ENCODE peak calls at places on chromosomes 6 and 20, in six cellular contexts. Z is GM06990, A is A549, F is AG04450, Q is heart right ventricle, C is lower lobe of right lung. Y is an unnamed sample.

GRCh38 chr20:57005146-57005933 is 261.1 kb downstream of the BMP7 start:
- DNase-seq in Z (no peak), A (no peak), F (no peak), Q (no peak), C (no peak), Y (no peak)

GRCh38 chr6:7201732-7202541 is 94.2 kb downstream of the RREB1 start:
- DNase-seq in Z (peak; percentile 83), A (no peak), F (no peak), Q (peak; percentile 53), C (peak; percentile 90), Y (no peak)

GRCh38 chr6:109008537-109008950 is 86.1 kb downstream of the SESN1 start:
- DNase-seq in Z (peak; percentile 5), A (no peak), F (no peak), Q (no peak), C (no peak), Y (no peak)

GRCh38 chr6:37554480-37554819 is 54.8 kb upstream of the CCDC167 start:
- DNase-seq in Z (no peak), A (no peak), F (no peak), Q (no peak), C (no peak), Y (peak; percentile 25)

GRCh38 chr6:110064744-110065524 is 86.8 kb downstream of the GPR6 start:
- DNase-seq in Z (no peak), A (no peak), F (no peak), Q (no peak), C (no peak), Y (no peak)

GRCh38 chr6:38714239-38715015 is 684 bp upstream of the DNAH8 start:
- DNase-seq in Z (no peak), A (no peak), F (no peak), Q (no peak), C (no peak), Y (no peak)

GRCh38 chr6:88517737-88518136 is 351.6 kb upstream of the CNR1 start:
- DNase-seq in Z (no peak), A (no peak), F (no peak), Q (no peak), C (no peak), Y (no peak)

GRCh38 chr20:8435251-8436035 is 303.4 kb downstream of the PLCB1 start:
- DNase-seq in Z (no peak), A (no peak), F (no peak), Q (no peak), C (no peak), Y (no peak)

GRCh38 chr20:49597825-49598395 is 30.0 kb upstream of the PTGIS start:
- DNase-seq in Z (no peak), A (no peak), F (no peak), Q (no peak), C (peak; percentile 12), Y (no peak)

GRCh38 chr6:24689964-24690363 is 23.1 kb downstream of the ACOT13 start:
- DNase-seq in Z (no peak), A (no peak), F (no peak), Q (no peak), C (no peak), Y (no peak)

GRCh38 chr6:40894962-40895799 is 143.8 kb downstream of the UNC5CL start:
- DNase-seq in Z (no peak), A (peak; percentile 50), F (peak; percentile 18), Q (peak; percentile 56), C (peak; percentile 65), Y (no peak)

GRCh38 chr20:58169441-58169840 is 59.0 kb downstream of the ANKRD60 start:
- DNase-seq in Z (no peak), A (no peak), F (no peak), Q (no peak), C (no peak), Y (no peak)

GRCh38 chr6:26322645-26323482 is 42.1 kb upstream of the BTN3A2 start:
- DNase-seq in Z (peak; percentile 81), A (no peak), F (no peak), Q (no peak), C (no peak), Y (peak; percentile 46)

GRCh38 chr6:37160922-37161778 is 8.8 kb upstream of the PIM1 start:
- DNase-seq in Z (peak; percentile 62), A (no peak), F (no peak), Q (no peak), C (no peak), Y (no peak)

GRCh38 chr6:118100763-118101162 is 193.7 kb downstream of the SLC35F1 start:
- DNase-seq in Z (no peak), A (no peak), F (no peak), Q (no peak), C (no peak), Y (no peak)

GRCh38 chr6:7222197-7222596 is 90.8 kb downstream of the SSR1 start:
- DNase-seq in Z (no peak), A (no peak), F (no peak), Q (no peak), C (no peak), Y (no peak)

GRCh38 chr6:111215134-111215533 is 127.8 kb downstream of the SLC16A10 start:
- DNase-seq in Z (no peak), A (no peak), F (no peak), Q (no peak), C (no peak), Y (no peak)

GRCh38 chr6:123016431-123017110 is 20.5 kb downstream of the CLVS2 start:
- DNase-seq in Z (no peak), A (no peak), F (no peak), Q (no peak), C (no peak), Y (no peak)

GRCh38 chr6:135759831-135760230 is 91.7 kb upstream of the PDE7B start:
- DNase-seq in Z (no peak), A (peak; percentile 10), F (no peak), Q (no peak), C (no peak), Y (no peak)

GRCh38 chr20:5796369-5797040 is 46.3 kb downstream of the SHLD1 start:
- DNase-seq in Z (no peak), A (no peak), F (no peak), Q (no peak), C (no peak), Y (no peak)

DNA sequence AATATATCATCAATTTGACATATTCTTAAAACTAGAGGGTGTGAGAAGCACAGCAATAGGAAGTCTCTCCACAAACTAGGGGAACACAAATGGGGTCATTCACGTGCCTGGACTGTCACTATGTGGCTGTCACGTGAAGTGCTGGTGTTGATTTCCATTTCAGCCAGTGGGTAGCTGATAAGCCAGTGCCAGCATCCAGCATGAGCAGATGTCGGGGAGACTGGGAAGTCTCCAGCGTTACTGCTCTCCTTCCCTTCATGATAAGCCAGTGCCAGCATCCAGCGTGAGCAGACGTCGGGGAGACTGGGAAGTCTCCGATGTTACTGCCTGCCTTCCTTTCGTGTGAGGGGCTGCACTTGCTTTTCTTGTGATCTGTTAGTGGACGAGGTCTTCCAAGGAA is 5.6 kb upstream of the SLC17A9 start:
- DNase-seq in Z (no peak), A (no peak), F (no peak), Q (no peak), C (no peak), Y (no peak)
- H3K4me3 ChIP-seq in Z (no peak overlapping the region), A (no peak overlapping the region), F (no peak overlapping the region), Q (no peak overlapping the region), C (no peak overlapping the region), Y (no peak overlapping the region)

DNA sequence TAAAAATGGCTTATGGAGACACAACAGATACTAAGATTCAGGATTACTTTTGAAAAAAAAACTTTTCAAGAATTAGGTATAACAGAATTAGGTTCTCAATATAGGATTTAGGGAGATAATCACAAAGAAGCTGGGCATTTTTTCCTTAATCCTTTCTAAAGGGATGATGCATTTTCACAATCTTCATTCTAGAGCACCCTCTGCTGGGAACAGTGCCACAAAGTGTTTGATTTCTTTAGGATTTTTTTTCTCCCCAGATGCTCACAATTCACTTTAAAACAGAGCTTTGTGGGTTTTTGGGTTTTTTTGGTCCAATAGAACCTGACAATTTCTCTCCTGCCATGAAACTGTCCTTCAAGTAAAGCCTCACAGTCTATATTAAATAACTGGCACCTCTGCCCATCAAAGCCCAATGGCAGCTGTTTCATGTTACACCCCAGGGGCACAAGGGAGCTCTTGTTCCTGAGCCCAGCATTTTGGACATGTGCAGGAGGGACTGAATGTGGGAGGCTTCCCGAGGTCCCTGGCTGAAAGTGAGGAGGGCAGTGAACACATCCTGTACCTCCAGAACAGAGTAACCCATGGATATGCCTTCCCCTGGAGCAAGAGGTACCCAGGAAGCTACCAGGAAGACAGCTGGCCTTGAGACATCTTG is 39.7 kb downstream of the PREP start:
- DNase-seq in Z (no peak), A (no peak), F (no peak), Q (no peak), C (no peak), Y (peak; percentile 2)
- TF ChIP-seq CTCF in Z (peak; percentile 24), A (peak; percentile 54), F (peak; percentile 58), Q (peak; percentile 52), C (no peak), Y (peak; percentile 47)

GRCh38 chr6:2793491-2794151 is 28.4 kb downstream of the WRNIP1 start:
- DNase-seq in Z (no peak), A (no peak), F (no peak), Q (no peak), C (peak; percentile 79), Y (no peak)
- H3K4me3 ChIP-seq in Z (no peak overlapping the region), A (no peak overlapping the region), F (no peak overlapping the region), Q (no peak overlapping the region), C (no peak overlapping the region), Y (no peak overlapping the region)

GRCh38 chr20:63544958-63545516 is 2.5 kb downstream of the SRMS start:
- DNase-seq in Z (no peak), A (peak; percentile 75), F (no peak), Q (no peak), C (no peak), Y (no peak)

GRCh38 chr20:63545814-63546213 is 1.7 kb downstream of the SRMS start:
- DNase-seq in Z (no peak), A (no peak), F (no peak), Q (no peak), C (no peak), Y (no peak)

GRCh38 chr20:63543131-63543530 is 4.4 kb downstream of the SRMS start:
- DNase-seq in Z (no peak), A (no peak), F (no peak), Q (no peak), C (no peak), Y (no peak)

GRCh38 chr20:63543733-63544132 is 3.8 kb downstream of the SRMS start:
- DNase-seq in Z (no peak), A (no peak), F (no peak), Q (no peak), C (no peak), Y (no peak)

DNA sequence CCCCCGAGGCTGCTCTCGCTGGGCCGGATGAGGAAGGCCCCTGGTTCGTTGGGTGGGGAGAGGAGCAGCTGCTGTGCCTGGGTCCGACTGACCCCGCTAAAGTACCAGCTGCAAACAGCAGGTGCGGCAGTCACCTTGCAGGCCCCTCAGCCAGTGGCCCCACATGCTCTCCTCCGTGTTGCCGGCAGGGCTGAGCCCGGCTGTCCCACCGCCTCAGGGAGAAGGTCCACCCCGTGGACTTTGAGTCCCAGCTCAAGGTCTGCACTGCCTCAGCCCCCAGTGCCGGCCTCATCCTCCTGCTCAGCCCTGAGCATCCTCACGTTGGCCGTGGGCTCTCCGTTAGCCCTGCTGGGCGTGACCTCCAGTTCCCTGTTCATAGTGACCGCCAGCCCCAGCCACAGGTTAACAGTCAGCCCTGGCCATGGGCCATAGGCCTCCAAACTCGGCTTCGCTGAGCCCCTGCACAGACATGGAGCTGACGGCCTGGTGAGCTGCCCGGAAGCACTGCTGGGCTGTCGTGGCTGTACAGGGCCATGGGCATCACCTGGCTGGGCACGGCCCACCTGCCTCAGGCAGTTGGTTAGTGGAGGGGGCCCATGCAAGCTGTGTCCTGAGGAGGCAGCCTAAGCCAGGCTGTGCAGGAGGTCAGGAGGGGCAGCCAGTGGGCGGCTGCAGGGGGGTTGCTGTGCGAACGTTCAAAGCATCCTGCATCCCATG is 3.1 kb downstream of the SRMS start:
- DNase-seq in Z (no peak), A (no peak), F (no peak), Q (no peak), C (no peak), Y (no peak)
- TF ChIP-seq CTCF in Z (no peak), A (no peak), F (no peak), Q (no peak), C (no peak), Y (no peak)